ENCODE peak calls at places on chromosome 1, in four cellular contexts. P is CD4-positive, alpha-beta T cell; Z is ovary; N is activated naive CD4-positive, alpha-beta T cell treated with Interleukin-2 at 50 U/mL for 16 hours. O is an unnamed sample.

GRCh38 chr1:67429528-67430357 is 459 bp downstream of the SERBP1 start:
- DNase-seq in P (peak; percentile 43), Z (peak; percentile 50), N (peak; percentile 42), O (peak; percentile 26)

GRCh38 chr1:224108991-224109390 is 4.9 kb upstream of the FBXO28 start:
- DNase-seq in P (no peak), Z (no peak), N (no peak), O (no peak)

GRCh38 chr1:34367954-34368353 is 191.2 kb downstream of the C1orf94 start:
- DNase-seq in P (no peak), Z (no peak), N (no peak), O (no peak)

GRCh38 chr1:150150511-150151021 is 850 bp downstream of the PLEKHO1 start:
- DNase-seq in P (peak; percentile 52), Z (peak; percentile 66), N (peak; percentile 40), O (peak; percentile 76)

GRCh38 chr1:52190500-52191252 is 48.8 kb downstream of the ZFYVE9 start:
- DNase-seq in P (no peak), Z (no peak), N (no peak), O (no peak)

GRCh38 chr1:114986286-114986685 is 43.3 kb upstream of the TSHB start:
- DNase-seq in P (no peak), Z (no peak), N (no peak), O (no peak)

GRCh38 chr1:203450541-203451149 is 25.0 kb upstream of the PRELP start:
- DNase-seq in P (no peak), Z (no peak), N (no peak), O (no peak)

GRCh38 chr1:168507271-168507670 is 36.5 kb downstream of the XCL2 start:
- DNase-seq in P (no peak), Z (no peak), N (no peak), O (no peak)

GRCh38 chr1:223249854-223250631 is 107.0 kb upstream of the TLR5 start:
- DNase-seq in P (no peak), Z (no peak), N (no peak), O (no peak)

GRCh38 chr1:228207381-228207810 is 448 bp upstream of the OBSCN start:
- DNase-seq in P (no peak), Z (peak; percentile 23), N (no peak), O (peak; percentile 57)

GRCh38 chr1:33612877-33613487 is 140.5 kb downstream of the ZSCAN20 start:
- DNase-seq in P (no peak), Z (peak; percentile 55), N (peak; percentile 20), O (no peak)

GRCh38 chr1:56824956-56825355 is 5.8 kb upstream of the FYB2 start:
- DNase-seq in P (no peak), Z (no peak), N (no peak), O (no peak)

GRCh38 chr1:242546849-242547724 is 22.6 kb upstream of the PLD5 start:
- DNase-seq in P (no peak), Z (no peak), N (no peak), O (no peak)

GRCh38 chr1:45414746-45415145 is 74.5 kb upstream of the MUTYH start:
- DNase-seq in P (no peak), Z (no peak), N (no peak), O (no peak)

GRCh38 chr1:29136463-29136915 is 12.8 kb upstream of the TMEM200B start:
- DNase-seq in P (no peak), Z (peak; percentile 61), N (no peak), O (no peak)

GRCh38 chr1:200922406-200922805 is 27.7 kb downstream of the INAVA start:
- DNase-seq in P (no peak), Z (no peak), N (no peak), O (peak; percentile 48)

GRCh38 chr1:229696385-229696784 is 70.3 kb downstream of the URB2 start:
- DNase-seq in P (no peak), Z (no peak), N (no peak), O (no peak)

GRCh38 chr1:85166343-85166742 is 34.5 kb downstream of the SYDE2 start:
- DNase-seq in P (no peak), Z (no peak), N (no peak), O (no peak)

GRCh38 chr1:10897321-10897980 is 101.0 kb upstream of the CASZ1 start:
- DNase-seq in P (no peak), Z (no peak), N (no peak), O (no peak)

GRCh38 chr1:166905930-166906329 is 29.9 kb upstream of the TADA1 start:
- DNase-seq in P (no peak), Z (no peak), N (no peak), O (no peak)

GRCh38 chr1:59707216-59707615 is 107.5 kb upstream of the HOOK1 start:
- DNase-seq in P (no peak), Z (peak; percentile 49), N (no peak), O (peak; percentile 79)

GRCh38 chr1:158285756-158286241 is 3.9 kb upstream of the CD1C start:
- DNase-seq in P (no peak), Z (no peak), N (peak; percentile 3), O (peak; percentile 80)

GRCh38 chr1:29835486-29836273 is 599.4 kb downstream of the PTPRU start:
- DNase-seq in P (no peak), Z (no peak), N (no peak), O (peak; percentile 37)

GRCh38 chr1:220338759-220339158 is 66.5 kb upstream of the RAB3GAP2 start:
- DNase-seq in P (no peak), Z (no peak), N (no peak), O (no peak)

O was measured in tibial artery.